ENCODE peak calls at places on chromosomes 2 and 18, in eight cellular contexts. V is activated gamma-delta T cell, N is AG09309, Y is bronchial epithelial cell, G is natural killer cell, C is hippocampal formation, I is HEK293T, L is WERI-Rb-1. J is an unnamed sample.

GRCh38 chr2:70425682-70426301 is 123.9 kb upstream of the FAM136A start:
- DNase-seq in V (no peak), N (no peak), Y (peak; percentile 52), G (no peak), C (no peak), I (no peak), L (peak; percentile 21), J (no peak)

GRCh38 chr2:112627060-112628040 is 18.4 kb upstream of the SLC20A1 start:
- DNase-seq in V (no peak), N (peak; percentile 83), Y (peak; percentile 97), G (no peak), C (peak; percentile 6), I (no peak), L (no peak), J (no peak)

GRCh38 chr2:12167525-12168317 is 421.3 kb downstream of the LPIN1 start:
- DNase-seq in V (no peak), N (no peak), Y (no peak), G (no peak), C (peak; percentile 32), I (no peak), L (peak; percentile 45), J (no peak)

GRCh38 chr2:25281581-25281980 is 60.1 kb downstream of the DNMT3A start:
- DNase-seq in V (no peak), N (no peak), Y (no peak), G (no peak), C (no peak), I (no peak), L (no peak), J (no peak)

GRCh38 chr18:62048279-62048678 is 138.6 kb downstream of the PIGN start:
- DNase-seq in V (no peak), N (no peak), Y (no peak), G (no peak), C (no peak), I (no peak), L (no peak), J (no peak)

GRCh38 chr2:54697934-54698333 is 25.5 kb upstream of the EML6 start:
- DNase-seq in V (no peak), N (no peak), Y (no peak), G (no peak), C (no peak), I (no peak), L (no peak), J (no peak)

GRCh38 chr18:48319796-48320638 is 89.2 kb downstream of the ZBTB7C start:
- DNase-seq in V (no peak), N (no peak), Y (peak; percentile 45), G (no peak), C (no peak), I (no peak), L (no peak), J (no peak)

GRCh38 chr18:11821208-11821607 is 30.0 kb upstream of the CHMP1B start:
- DNase-seq in V (no peak), N (no peak), Y (no peak), G (no peak), C (no peak), I (no peak), L (no peak), J (no peak)

GRCh38 chr2:58427572-58428285 is 186.6 kb upstream of the FANCL start:
- DNase-seq in V (no peak), N (no peak), Y (no peak), G (no peak), C (peak; percentile 41), I (peak; percentile 19), L (peak; percentile 71), J (no peak)

GRCh38 chr18:34802938-34803337 is 92.8 kb downstream of the DTNA start:
- DNase-seq in V (no peak), N (no peak), Y (no peak), G (no peak), C (no peak), I (no peak), L (no peak), J (no peak)

GRCh38 chr2:198916548-198916947 is 541.2 kb downstream of the SATB2 start:
- DNase-seq in V (no peak), N (no peak), Y (no peak), G (no peak), C (no peak), I (no peak), L (no peak), J (no peak)

GRCh38 chr18:31274915-31275314 is 43.0 kb upstream of the DSG1 start:
- DNase-seq in V (no peak), N (no peak), Y (peak; percentile 97), G (no peak), C (no peak), I (peak; percentile 51), L (no peak), J (no peak)

GRCh38 chr2:111941531-111941930 is 43.1 kb downstream of the MERTK start:
- DNase-seq in V (no peak), N (no peak), Y (no peak), G (no peak), C (no peak), I (no peak), L (no peak), J (no peak)

GRCh38 chr2:198309673-198310280 is 505.4 kb downstream of the PLCL1 start:
- DNase-seq in V (no peak), N (no peak), Y (peak; percentile 48), G (no peak), C (peak; percentile 41), I (peak; percentile 67), L (peak; percentile 53), J (peak; percentile 32)

GRCh38 chr2:226794751-226795171 is 4.9 kb downstream of the IRS1 start:
- DNase-seq in V (no peak), N (no peak), Y (peak; percentile 49), G (no peak), C (no peak), I (no peak), L (no peak), J (no peak)

GRCh38 chr2:25698752-25699151 is 25.4 kb upstream of the DTNB start:
- DNase-seq in V (no peak), N (no peak), Y (peak; percentile 85), G (no peak), C (no peak), I (no peak), L (no peak), J (no peak)

GRCh38 chr2:225600865-225601264 is 201.4 kb downstream of the NYAP2 start:
- DNase-seq in V (no peak), N (no peak), Y (no peak), G (no peak), C (no peak), I (no peak), L (no peak), J (no peak)

GRCh38 chr2:73175663-73176204 is 26.6 kb upstream of the NOTO start:
- DNase-seq in V (peak; percentile 49), N (no peak), Y (peak; percentile 27), G (peak; percentile 64), C (peak; percentile 4), I (peak; percentile 44), L (peak; percentile 84), J (no peak)

GRCh38 chr2:177325554-177325953 is 61.0 kb upstream of the NFE2L2 start:
- DNase-seq in V (no peak), N (peak; percentile 37), Y (peak; percentile 89), G (no peak), C (no peak), I (no peak), L (no peak), J (no peak)

GRCh38 chr2:141137121-141137693 is 993.6 kb downstream of the LRP1B start:
- DNase-seq in V (no peak), N (no peak), Y (no peak), G (no peak), C (no peak), I (no peak), L (no peak), J (no peak)

GRCh38 chr18:74796928-74797576 is 199.4 kb downstream of the ZNF407 start:
- DNase-seq in V (no peak), N (no peak), Y (peak; percentile 68), G (no peak), C (no peak), I (no peak), L (no peak), J (peak; percentile 14)

J was measured in GM18507.